ENCODE peak calls at places on chromosomes 16 and 17, in five cellular contexts. B is A549, E is non-pigmented ciliary epithelial cell, K is hypothalamus, O is kidney glomerular epithelial cell. N is an unnamed sample.

GRCh38 chr16:52440248-52440647 is 106.7 kb downstream of the TOX3 start:
- DNase-seq in K (no peak), O (no peak), B (no peak), E (no peak), N (no peak)

GRCh38 chr17:65290616-65291015 is 153.4 kb downstream of the RGS9 start:
- DNase-seq in O (no peak), B (no peak), E (no peak), K (no peak), N (no peak)

GRCh38 chr16:69890114-69890890 is 60.8 kb upstream of the CLEC18A start:
- DNase-seq in O (peak), B (no peak), E (no peak), K (peak), N (peak)

GRCh38 chr17:16991349-16992009 is 19.6 kb upstream of the TNFRSF13B start:
- DNase-seq in O (peak), E (no peak), K (peak), B (peak), N (peak)

GRCh38 chr17:1762906-1763829 is 1.3 kb downstream of the SERPINF1 start:
- DNase-seq in O (no peak), K (no peak), B (no peak), E (no peak), N (no peak)

GRCh38 chr17:4938670-4939553 is 934 bp downstream of the SLC25A11 start:
- DNase-seq in E (no peak), B (no peak), O (no peak), K (no peak), N (no peak)

GRCh38 chr16:11794447-11794846 is 2.6 kb downstream of the ZC3H7A start:
- DNase-seq in B (no peak), K (no peak), E (no peak), O (no peak), N (no peak)

GRCh38 chr16:66428682-66429251 is 1.7 kb downstream of the BEAN1 start:
- DNase-seq in B (no peak), K (no peak), E (no peak), O (no peak), N (no peak)

GRCh38 chr17:29592850-29593545 is at the start of gene ANKRD13B:
- DNase-seq in E (no peak), B (no peak), O (no peak), K (peak), N (no peak)

GRCh38 chr16:55323637-55324490 is at the start of gene IRX6:
- DNase-seq in B (peak), O (no peak), E (no peak), K (no peak), N (no peak)

GRCh38 chr17:3689262-3690093 is 6.5 kb downstream of the P2RX5 start:
- DNase-seq in K (no peak), B (no peak), E (no peak), O (no peak), N (no peak)

GRCh38 chr16:46974352-46974751 is 878 bp upstream of the DNAJA2 start:
- DNase-seq in E (no peak), B (peak), O (no peak), K (no peak), N (no peak)

GRCh38 chr17:82388223-82388921 is 16.8 kb downstream of the UTS2R start:
- DNase-seq in K (no peak), O (no peak), B (no peak), E (no peak), N (no peak)

GRCh38 chr16:85004587-85005205 is 6.6 kb downstream of the ZDHHC7 start:
- DNase-seq in B (peak), O (peak), E (peak), K (no peak), N (no peak)

GRCh38 chr17:48555616-48556533 is 11.0 kb upstream of the HOXB2 start:
- DNase-seq in K (no peak), O (no peak), E (no peak), B (peak), N (no peak)

GRCh38 chr17:28524476-28525415 is 18.6 kb downstream of the FOXN1 start:
- DNase-seq in O (peak), E (peak), B (peak), K (no peak), N (no peak)

GRCh38 chr16:79299154-79299799 is 301.3 kb downstream of the MAF start:
- DNase-seq in K (no peak), B (no peak), E (no peak), O (no peak), N (no peak)

GRCh38 chr17:74750327-74751069 is 2.1 kb downstream of the NHERF1 start:
- DNase-seq in O (no peak), K (no peak), B (no peak), E (no peak), N (no peak)

GRCh38 chr17:37310940-37311339 is 64.8 kb upstream of the C17orf78 start:
- DNase-seq in B (no peak), O (no peak), E (no peak), K (no peak), N (no peak)

GRCh38 chr17:82296511-82297279 is 20.7 kb downstream of the CD7 start:
- DNase-seq in E (no peak), K (no peak), B (no peak), O (no peak), N (no peak)

GRCh38 chr17:31095239-31096105 is 695 bp downstream of the NF1 start:
- DNase-seq in B (peak), K (peak), E (no peak), O (peak), N (no peak)

GRCh38 chr16:28063611-28064061 is at the start of gene GSG1L:
- DNase-seq in K (no peak), B (no peak), E (no peak), O (no peak), N (no peak)

GRCh38 chr16:57091990-57092785 is at the start of gene CPNE2:
- DNase-seq in B (peak), O (peak), E (no peak), K (peak), N (no peak)

GRCh38 chr16:10577305-10578202 is 2.8 kb downstream of the EMP2 start:
- DNase-seq in E (no peak), K (no peak), B (no peak), O (no peak), N (no peak)

GRCh38 chr17:76612977-76613851 is 27.6 kb upstream of the ST6GALNAC2 start:
- DNase-seq in O (no peak), E (no peak), K (no peak), B (no peak), N (no peak)

GRCh38 chr17:57946798-57947358 is 8.3 kb downstream of the CUEDC1 start:
- DNase-seq in O (peak), B (peak), E (peak), K (no peak), N (no peak)

GRCh38 chr16:88301886-88302285 is 80.9 kb upstream of the ZNF469 start:
- DNase-seq in B (no peak), O (no peak), K (no peak), E (no peak), N (no peak)

GRCh38 chr16:21590791-21591190 is 8.6 kb upstream of the METTL9 start:
- DNase-seq in K (no peak), E (no peak), B (no peak), O (no peak), N (no peak)

GRCh38 chr16:88382491-88383400 is at the start of gene ZNF469:
- DNase-seq in O (peak), B (peak), E (no peak), K (no peak), N (no peak)

GRCh38 chr17:46167826-46168569 is 25.2 kb downstream of the KANSL1 start:
- DNase-seq in E (peak), K (no peak), B (no peak), O (no peak), N (no peak)

GRCh38 chr16:64736887-64737286 is 385.0 kb downstream of the CDH11 start:
- DNase-seq in E (no peak), K (no peak), B (no peak), O (no peak), N (no peak)

GRCh38 chr17:39617446-39618251 is 9.1 kb upstream of the PPP1R1B start:
- DNase-seq in B (peak), K (no peak), E (no peak), O (peak), N (peak)

GRCh38 chr17:511001-511690 is 158.5 kb upstream of the RPH3AL start:
- DNase-seq in O (no peak), K (no peak), B (no peak), E (no peak), N (no peak)

GRCh38 chr16:88010971-88011483 is 59.8 kb downstream of the BANP start:
- DNase-seq in O (no peak), B (no peak), E (no peak), K (no peak), N (no peak)

GRCh38 chr16:75491876-75492275 is 3.4 kb downstream of the CHST6 start:
- DNase-seq in O (no peak), E (no peak), B (peak), K (peak), N (no peak)

GRCh38 chr17:7295230-7296180 is 1.1 kb upstream of the YBX2 start:
- DNase-seq in K (no peak), O (no peak), B (no peak), E (no peak), N (no peak)

GRCh38 chr16:89696598-89697128 is 4.8 kb downstream of the SPATA2L start:
- DNase-seq in B (no peak), E (no peak), O (no peak), K (no peak), N (no peak)